ENCODE peak calls at places on chromosomes 6 and 20, in five cellular contexts. X is K562, A is GM12878, I is H1, U is HepG2. M is an unnamed sample.

GRCh38 chr6:155883741-155884140 is 428.1 kb upstream of the NOX3 start:
- DNase-seq in X (no peak), A (no peak), I (no peak), U (no peak), M (no peak)

GRCh38 chr20:9503530-9504251 is 10.7 kb upstream of the LAMP5 start:
- DNase-seq in X (no peak), A (no peak), I (no peak), U (no peak), M (peak; percentile 70)

GRCh38 chr6:87408721-87409155 is 966 bp downstream of the CFAP206 start:
- DNase-seq in X (no peak), A (no peak), I (no peak), U (no peak), M (no peak)

GRCh38 chr20:63701051-63701328 is 4.5 kb downstream of the TNFRSF6B start:
- DNase-seq in X (no peak), A (no peak), I (no peak), U (no peak), M (no peak)

GRCh38 chr6:45835725-45836437 is 179.8 kb downstream of the CLIC5 start:
- DNase-seq in X (no peak), A (no peak), I (no peak), U (no peak), M (no peak)

GRCh38 chr20:36066777-36067176 is 87.8 kb upstream of the EPB41L1 start:
- DNase-seq in X (no peak), A (no peak), I (no peak), U (no peak), M (no peak)

GRCh38 chr6:156437084-156437879 is 339.9 kb upstream of the ARID1B start:
- DNase-seq in X (no peak), A (no peak), I (no peak), U (no peak), M (no peak)

GRCh38 chr20:6122873-6123649 is at the start of gene FERMT1:
- DNase-seq in X (no peak), A (no peak), I (peak; percentile 61), U (peak; percentile 84), M (peak; percentile 78)

DNA sequence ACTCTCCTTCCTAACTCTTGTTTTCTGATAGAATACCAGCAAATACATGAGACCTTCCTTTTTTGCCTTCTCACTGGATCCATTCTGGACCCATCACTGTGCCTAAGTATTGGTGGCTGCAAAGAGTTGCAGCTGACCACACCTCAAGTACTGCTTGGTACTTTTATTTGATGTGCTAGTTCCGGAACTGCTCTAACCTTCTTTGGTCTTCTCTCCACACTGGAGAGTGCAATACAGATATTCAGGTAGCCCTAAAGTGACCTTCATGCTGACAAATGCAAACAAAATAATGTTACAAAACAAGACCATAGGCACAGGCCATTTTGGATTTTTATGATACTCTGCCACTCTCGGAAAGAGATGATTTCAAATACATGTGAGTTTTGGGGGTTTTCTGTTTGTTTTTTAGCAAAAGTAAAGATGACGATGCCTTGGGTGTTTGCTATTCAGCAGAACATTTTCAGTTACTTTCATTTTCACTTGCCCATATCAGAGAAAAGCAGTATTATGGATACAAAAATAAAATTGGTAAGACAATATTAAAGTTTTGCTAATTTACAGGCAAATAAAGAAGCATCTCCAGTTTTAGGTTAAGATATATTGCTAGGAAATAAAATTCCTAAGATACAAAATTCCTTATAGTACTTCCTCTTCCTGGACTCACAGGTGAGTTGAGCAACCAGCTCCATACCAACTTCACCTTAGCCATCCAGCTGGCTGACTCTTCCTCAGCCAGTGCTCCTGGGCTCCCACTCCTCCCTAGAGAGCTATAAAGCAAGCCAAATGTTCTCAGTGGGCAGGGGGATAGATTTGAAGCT is 42.0 kb downstream of the PTPRK start:
- DNase-seq in X (no peak), A (no peak), I (no peak), U (no peak), M (no peak)
- H3K4me3 ChIP-seq in X (no peak overlapping the region), A (no peak overlapping the region), I (no peak overlapping the region), U (no peak overlapping the region), M (no peak overlapping the region)

DNA sequence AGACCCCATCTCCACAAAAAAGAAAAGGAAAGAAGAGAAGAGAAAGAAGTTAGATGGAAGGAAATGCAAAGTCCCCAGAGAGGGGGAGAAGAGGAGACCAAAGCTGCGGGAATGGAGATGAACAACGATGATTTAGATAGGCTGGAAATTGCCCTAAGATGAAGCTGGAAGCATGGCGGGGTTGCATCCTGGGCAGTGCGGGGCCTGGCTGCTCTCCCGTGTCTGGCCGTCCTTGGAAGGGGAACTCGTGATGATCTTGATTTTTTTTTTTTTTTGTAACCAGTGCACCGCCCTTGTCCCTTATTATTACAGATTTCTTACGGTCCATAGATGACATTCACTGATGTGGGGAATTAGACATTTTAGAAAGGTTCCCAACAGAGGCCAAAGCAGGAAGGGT is 276.5 kb downstream of the CDH4 start:
- DNase-seq in X (no peak), A (no peak), I (no peak), U (no peak), M (no peak)
- H3K4me1 ChIP-seq in X (peaks cover 18% of the 10 kb centered on the region), A (no peaks in the 10 kb centered on the region), I (peaks cover 3% of the 10 kb centered on the region), U (no peaks in the 10 kb centered on the region), M (no peaks in the 10 kb centered on the region)

GRCh38 chr20:31945319-31945718 is 6.5 kb downstream of the PDRG1 start:
- DNase-seq in X (no peak), A (no peak), I (no peak), U (no peak), M (no peak)
- TF ChIP-seq CREB1 in X (no peak), A (no peak), I (no peak), U (no peak), M (no peak)

GRCh38 chr6:154516276-154516675 is 5.8 kb upstream of the CNKSR3 start:
- DNase-seq in X (no peak), A (no peak), I (no peak), U (no peak), M (no peak)
- H3K4me3 ChIP-seq in X (no peak overlapping the region), A (no peak overlapping the region), I (no peak overlapping the region), U (no peak overlapping the region), M (no peak overlapping the region)

M was measured in GM23338.